ENCODE peak calls at places on chromosomes 7 and 10, in four cellular contexts. One of them, this sample, is unnamed.

GRCh38 chr7:106795877-106796231 is 69.2 kb upstream of the PIK3CG start:
- DNase-seq in K562: no peak
- DNase-seq in GM12878: peak; percentile 24
- DNase-seq in HepG2: no peak
- DNase-seq in this sample: no peak

GRCh38 chr10:77501152-77501845 is 136.3 kb downstream of the KCNMA1 start:
- DNase-seq in K562: peak; percentile 6
- DNase-seq in GM12878: no peak
- DNase-seq in HepG2: no peak
- DNase-seq in this sample: no peak

GRCh38 chr7:31948041-31948440 is 122.2 kb downstream of the PDE1C start:
- DNase-seq in K562: no peak
- DNase-seq in GM12878: no peak
- DNase-seq in HepG2: peak; percentile 70
- DNase-seq in this sample: no peak

GRCh38 chr10:8306685-8307364 is 252.3 kb downstream of the GATA3 start:
- DNase-seq in K562: no peak
- DNase-seq in GM12878: no peak
- DNase-seq in HepG2: no peak
- DNase-seq in this sample: no peak

GRCh38 chr10:50362547-50363125 is 111.3 kb upstream of the ASAH2 start:
- DNase-seq in K562: no peak
- DNase-seq in GM12878: peak; percentile 79
- DNase-seq in HepG2: no peak
- DNase-seq in this sample: no peak

GRCh38 chr10:132533571-132534260 is 3.9 kb upstream of the INPP5A start:
- DNase-seq in K562: no peak
- DNase-seq in GM12878: no peak
- DNase-seq in HepG2: no peak
- DNase-seq in this sample: no peak

GRCh38 chr7:71835056-71835455 is 577.1 kb downstream of the CALN1 start:
- DNase-seq in K562: no peak
- DNase-seq in GM12878: no peak
- DNase-seq in HepG2: no peak
- DNase-seq in this sample: no peak

GRCh38 chr10:58755688-58756087 is 243.0 kb downstream of the BICC1 start:
- DNase-seq in K562: no peak
- DNase-seq in GM12878: no peak
- DNase-seq in HepG2: no peak
- DNase-seq in this sample: no peak

GRCh38 chr10:11772575-11773288 is 30.6 kb downstream of the ECHDC3 start:
- DNase-seq in K562: no peak
- DNase-seq in GM12878: no peak
- DNase-seq in HepG2: no peak
- DNase-seq in this sample: no peak

GRCh38 chr7:69412331-69413146 is 185.7 kb upstream of the AUTS2 start:
- DNase-seq in K562: peak; percentile 37
- DNase-seq in GM12878: no peak
- DNase-seq in HepG2: peak; percentile 18
- DNase-seq in this sample: peak; percentile 66

GRCh38 chr7:111711426-111712065 is 149.3 kb upstream of the IMMP2L start:
- DNase-seq in K562: no peak
- DNase-seq in GM12878: no peak
- DNase-seq in HepG2: no peak
- DNase-seq in this sample: no peak

GRCh38 chr10:27190508-27190907 is 35.4 kb downstream of the MASTL start:
- DNase-seq in K562: no peak
- DNase-seq in GM12878: no peak
- DNase-seq in HepG2: no peak
- DNase-seq in this sample: no peak

GRCh38 chr7:69803699-69804516 is 205.6 kb downstream of the AUTS2 start:
- DNase-seq in K562: no peak
- DNase-seq in GM12878: peak; percentile 100
- DNase-seq in HepG2: no peak
- DNase-seq in this sample: no peak

GRCh38 chr10:5090551-5090950 is 3.7 kb upstream of the AKR1C3 start:
- DNase-seq in K562: no peak
- DNase-seq in GM12878: no peak
- DNase-seq in HepG2: no peak
- DNase-seq in this sample: no peak

GRCh38 chr10:87707254-87707653 is 47.6 kb downstream of the PAPSS2 start:
- DNase-seq in K562: no peak
- DNase-seq in GM12878: no peak
- DNase-seq in HepG2: no peak
- DNase-seq in this sample: no peak

GRCh38 chr7:16905300-16906044 is 23.7 kb upstream of the AGR3 start:
- DNase-seq in K562: no peak
- DNase-seq in GM12878: no peak
- DNase-seq in HepG2: peak; percentile 52
- DNase-seq in this sample: no peak

GRCh38 chr7:44461387-44461786 is 29.1 kb downstream of the NUDCD3 start:
- DNase-seq in K562: no peak
- DNase-seq in GM12878: peak; percentile 39
- DNase-seq in HepG2: no peak
- DNase-seq in this sample: no peak

GRCh38 chr7:157615101-157615817 is 278.5 kb downstream of the DNAJB6 start:
- DNase-seq in K562: no peak
- DNase-seq in GM12878: no peak
- DNase-seq in HepG2: no peak
- DNase-seq in this sample: no peak

GRCh38 chr7:100476903-100477870 is 1.8 kb downstream of the TSC22D4 start:
- DNase-seq in K562: peak; percentile 55
- DNase-seq in GM12878: no peak
- DNase-seq in HepG2: no peak
- DNase-seq in this sample: peak; percentile 61

GRCh38 chr7:95628831-95629439 is 32.6 kb upstream of the PDK4 start:
- DNase-seq in K562: no peak
- DNase-seq in GM12878: no peak
- DNase-seq in HepG2: no peak
- DNase-seq in this sample: no peak

GRCh38 chr7:90747521-90747920 is 151.4 kb downstream of the CDK14 start:
- DNase-seq in K562: no peak
- DNase-seq in GM12878: no peak
- DNase-seq in HepG2: no peak
- DNase-seq in this sample: no peak

GRCh38 chr7:117970806-117971205 is 97.6 kb upstream of the CTTNBP2 start:
- DNase-seq in K562: no peak
- DNase-seq in GM12878: no peak
- DNase-seq in HepG2: no peak
- DNase-seq in this sample: no peak

GRCh38 chr7:95199779-95200558 is 124.4 kb downstream of the PON1 start:
- DNase-seq in K562: peak; percentile 3
- DNase-seq in GM12878: no peak
- DNase-seq in HepG2: peak; percentile 49
- DNase-seq in this sample: peak; percentile 69

GRCh38 chr7:150860291-150860977 is 8.1 kb downstream of the AOC1 start:
- DNase-seq in K562: no peak
- DNase-seq in GM12878: no peak
- DNase-seq in HepG2: no peak
- DNase-seq in this sample: peak; percentile 58

GRCh38 chr10:100528885-100529472 is 692 bp downstream of the NDUFB8 start:
- DNase-seq in K562: peak; percentile 11
- DNase-seq in GM12878: no peak
- DNase-seq in HepG2: no peak
- DNase-seq in this sample: no peak

GRCh38 chr10:72226418-72227027 is 10.4 kb upstream of the ASCC1 start:
- DNase-seq in K562: no peak
- DNase-seq in GM12878: no peak
- DNase-seq in HepG2: no peak
- DNase-seq in this sample: no peak

GRCh38 chr7:44123190-44124003 is at the start of gene POLD2:
- DNase-seq in K562: peak; percentile 98
- DNase-seq in GM12878: peak; percentile 79
- DNase-seq in HepG2: peak; percentile 90
- DNase-seq in this sample: peak; percentile 100

GRCh38 chr7:12565873-12566272 is 4.6 kb upstream of the SCIN start:
- DNase-seq in K562: no peak
- DNase-seq in GM12878: no peak
- DNase-seq in HepG2: no peak
- DNase-seq in this sample: no peak

GRCh38 chr10:47330366-47330765 is 8.1 kb downstream of the GDF2 start:
- DNase-seq in K562: no peak
- DNase-seq in GM12878: no peak
- DNase-seq in HepG2: no peak
- DNase-seq in this sample: no peak

GRCh38 chr7:141709318-141709717 is 1.2 kb downstream of the WEE2 start:
- DNase-seq in K562: no peak
- DNase-seq in GM12878: no peak
- DNase-seq in HepG2: no peak
- DNase-seq in this sample: no peak

GRCh38 chr10:78405231-78405630 is 371.6 kb downstream of the RPS24 start:
- DNase-seq in K562: no peak
- DNase-seq in GM12878: no peak
- DNase-seq in HepG2: no peak
- DNase-seq in this sample: no peak

GRCh38 chr7:91326516-91327209 is 62.4 kb downstream of the FZD1 start:
- DNase-seq in K562: no peak
- DNase-seq in GM12878: no peak
- DNase-seq in HepG2: no peak
- DNase-seq in this sample: no peak

GRCh38 chr7:149209518-149210269 is 14.3 kb downstream of the ZNF282 start:
- DNase-seq in K562: peak; percentile 82
- DNase-seq in GM12878: no peak
- DNase-seq in HepG2: peak; percentile 44
- DNase-seq in this sample: peak; percentile 83

GRCh38 chr7:101126651-101127459 is at the start of gene SERPINE1:
- DNase-seq in K562: peak; percentile 79
- DNase-seq in GM12878: peak; percentile 47
- DNase-seq in HepG2: peak; percentile 98
- DNase-seq in this sample: peak; percentile 83

GRCh38 chr7:119197872-119198527 is 973.5 kb downstream of the ANKRD7 start:
- DNase-seq in K562: peak; percentile 32
- DNase-seq in GM12878: peak; percentile 0
- DNase-seq in HepG2: peak; percentile 41
- DNase-seq in this sample: peak; percentile 36

GRCh38 chr7:24724451-24725190 is 32.6 kb downstream of the GSDME start:
- DNase-seq in K562: no peak
- DNase-seq in GM12878: no peak
- DNase-seq in HepG2: no peak
- DNase-seq in this sample: no peak

GRCh38 chr7:37952240-37952639 is 31.8 kb downstream of the EPDR1 start:
- DNase-seq in K562: no peak
- DNase-seq in GM12878: no peak
- DNase-seq in HepG2: no peak
- DNase-seq in this sample: no peak

GRCh38 chr7:50693475-50693874 is 89.2 kb downstream of the GRB10 start:
- DNase-seq in K562: no peak
- DNase-seq in GM12878: no peak
- DNase-seq in HepG2: no peak
- DNase-seq in this sample: no peak

GRCh38 chr7:50697686-50698085 is 85.0 kb downstream of the GRB10 start:
- DNase-seq in K562: no peak
- DNase-seq in GM12878: no peak
- DNase-seq in HepG2: no peak
- DNase-seq in this sample: no peak

GRCh38 chr7:50699143-50699542 is 83.6 kb downstream of the GRB10 start:
- DNase-seq in K562: no peak
- DNase-seq in GM12878: no peak
- DNase-seq in HepG2: no peak
- DNase-seq in this sample: no peak

DNA sequence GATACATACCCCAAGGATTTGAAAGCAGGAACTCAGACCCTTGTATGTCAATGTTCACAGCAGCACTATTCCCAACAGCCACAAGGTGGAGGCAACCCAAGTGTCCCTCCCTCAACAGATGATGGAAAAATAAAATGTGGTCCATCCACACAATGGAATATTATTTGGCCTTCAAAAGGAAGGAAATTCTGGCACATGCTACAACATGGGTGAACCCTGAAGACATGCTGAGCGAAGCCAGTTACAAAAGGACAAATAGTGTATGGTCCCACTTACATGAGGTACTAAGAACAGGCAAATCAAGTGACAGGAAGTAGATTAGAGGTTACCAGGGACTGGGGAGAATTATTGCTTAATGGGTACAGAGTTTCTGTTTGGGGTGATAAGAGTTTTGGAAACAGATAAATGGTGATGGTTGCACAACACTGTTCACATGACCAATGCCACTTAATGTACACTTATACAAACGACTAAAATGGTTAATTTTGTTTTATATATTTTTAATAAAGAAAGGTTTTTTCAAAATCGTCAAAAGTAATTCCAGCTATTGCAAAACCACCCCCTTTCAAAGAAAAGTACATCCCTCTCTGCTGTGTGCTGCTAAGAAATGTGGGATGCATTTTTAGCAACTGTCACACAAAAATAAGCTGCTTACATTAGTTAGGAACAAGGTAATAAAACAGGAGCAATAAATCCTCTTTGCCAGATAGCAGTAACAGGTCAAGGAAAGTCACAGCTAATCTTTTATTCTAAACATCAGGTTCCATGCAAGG is 85.7 kb downstream of the GRB10 start:
- DNase-seq in K562: peak; percentile 51
- DNase-seq in GM12878: no peak
- DNase-seq in HepG2: peak; percentile 32
- DNase-seq in this sample: no peak
- TF ChIP-seq USF2 in K562: peak; percentile 32
- TF ChIP-seq USF2 in GM12878: no peak
- TF ChIP-seq USF2 in HepG2: no peak
- TF ChIP-seq USF2 in this sample: no peak

GRCh38 chr7:41559426-41559825 is 143.5 kb downstream of the INHBA start:
- DNase-seq in K562: no peak
- DNase-seq in GM12878: no peak
- DNase-seq in HepG2: no peak
- DNase-seq in this sample: no peak
- TF ChIP-seq GABPA in K562: no peak
- TF ChIP-seq GABPA in GM12878: no peak
- TF ChIP-seq GABPA in HepG2: no peak
- TF ChIP-seq GABPA in this sample: no peak

GRCh38 chr7:29884399-29885272 is 78.3 kb downstream of the WIPF3 start:
- DNase-seq in K562: no peak
- DNase-seq in GM12878: no peak
- DNase-seq in HepG2: no peak
- DNase-seq in this sample: peak; percentile 47
- TF ChIP-seq USF2 in K562: no peak
- TF ChIP-seq USF2 in GM12878: no peak
- TF ChIP-seq USF2 in HepG2: no peak
- TF ChIP-seq USF2 in this sample: no peak

GRCh38 chr10:43202657-43203490 is 64.0 kb downstream of the RASGEF1A start:
- DNase-seq in K562: peak; percentile 95
- DNase-seq in GM12878: no peak
- DNase-seq in HepG2: no peak
- DNase-seq in this sample: peak; percentile 29
- TF ChIP-seq GABPA in K562: no peak
- TF ChIP-seq GABPA in GM12878: no peak
- TF ChIP-seq GABPA in HepG2: no peak
- TF ChIP-seq GABPA in this sample: no peak

GRCh38 chr7:156027821-156028220 is 215.6 kb upstream of the SHH start:
- DNase-seq in K562: no peak
- DNase-seq in GM12878: no peak
- DNase-seq in HepG2: no peak
- DNase-seq in this sample: no peak
- TF ChIP-seq USF2 in K562: no peak
- TF ChIP-seq USF2 in GM12878: no peak
- TF ChIP-seq USF2 in HepG2: no peak
- TF ChIP-seq USF2 in this sample: no peak